ENCODE peak calls at places on chromosomes 13 and 19, in eight cellular contexts. I is transverse colon, C is NB4, R is tibial nerve, A is A549, V is spleen, N is body of pancreas, T is GM12892. O is an unnamed sample.

GRCh38 chr13:73399347-73400216 is 340.8 kb downstream of the KLF5 start:
- DNase-seq in I (peak; percentile 63), T (no peak), R (no peak), A (no peak), C (no peak), V (no peak), N (peak; percentile 8), O (no peak)

GRCh38 chr19:40601061-40601973 is at the start of gene LTBP4:
- DNase-seq in N (peak; percentile 58), R (no peak), C (no peak), I (peak; percentile 70), T (no peak), A (no peak), V (peak; percentile 82), O (no peak)

GRCh38 chr13:113216165-113217056 is 7.0 kb downstream of the CUL4A start:
- DNase-seq in C (no peak), R (no peak), A (no peak), N (peak; percentile 76), T (no peak), V (peak; percentile 29), I (peak; percentile 26), O (peak; percentile 80)

GRCh38 chr19:57099199-57099661 is 20.6 kb upstream of the USP29 start:
- DNase-seq in N (peak; percentile 59), A (peak; percentile 33), C (peak; percentile 57), T (no peak), V (peak; percentile 86), I (peak; percentile 46), R (no peak), O (peak; percentile 94)

GRCh38 chr19:8208119-8208709 is 956 bp upstream of the CERS4 start:
- DNase-seq in A (no peak), T (no peak), N (peak; percentile 74), V (no peak), I (no peak), C (peak; percentile 54), R (no peak), O (no peak)

GRCh38 chr13:26585136-26585535 is 27.7 kb downstream of the WASF3 start:
- DNase-seq in T (no peak), C (no peak), A (no peak), R (no peak), I (no peak), N (no peak), V (no peak), O (no peak)

GRCh38 chr19:49142866-49143335 is 12.3 kb downstream of the HRC start:
- DNase-seq in C (no peak), I (peak; percentile 91), R (no peak), N (peak; percentile 93), T (no peak), A (peak; percentile 99), V (peak; percentile 88), O (peak; percentile 88)

GRCh38 chr19:5115771-5116202 is 146.9 kb downstream of the KDM4B start:
- DNase-seq in N (no peak), A (no peak), R (no peak), T (no peak), I (no peak), V (no peak), C (no peak), O (no peak)

GRCh38 chr13:72504026-72504925 is 223.2 kb downstream of the MZT1 start:
- DNase-seq in V (no peak), R (no peak), A (no peak), I (no peak), T (no peak), N (no peak), C (no peak), O (no peak)

GRCh38 chr13:48975101-48975925 is at the start of gene FNDC3A:
- DNase-seq in R (no peak), A (peak; percentile 44), I (peak; percentile 49), C (peak; percentile 91), V (peak; percentile 96), T (peak; percentile 64), N (peak; percentile 79), O (peak; percentile 31)
- TF ChIP-seq POLR2A in R (peak; percentile 62), A (no peak), I (peak; percentile 8), C (peak; percentile 70), V (no peak), T (no peak), N (peak; percentile 29), O (no peak)

GRCh38 chr19:18284710-18285430 is 3.4 kb upstream of the JUND start:
- DNase-seq in N (no peak), T (no peak), A (no peak), R (no peak), I (no peak), C (no peak), V (peak; percentile 79), O (no peak)
- TF ChIP-seq POLR2A in N (no peak), T (no peak), A (no peak), R (no peak), I (no peak), C (no peak), V (no peak), O (no peak)

GRCh38 chr19:50657672-50658437 is 8.6 kb downstream of the C19orf81 start:
- DNase-seq in V (peak; percentile 83), N (peak; percentile 91), A (peak; percentile 97), C (peak; percentile 99), T (no peak), I (peak; percentile 68), R (peak; percentile 46), O (peak; percentile 95)
- TF ChIP-seq POLR2A in V (no peak), N (no peak), A (peak; percentile 84), C (peak; percentile 63), T (no peak), I (no peak), R (no peak), O (peak; percentile 73)

DNA sequence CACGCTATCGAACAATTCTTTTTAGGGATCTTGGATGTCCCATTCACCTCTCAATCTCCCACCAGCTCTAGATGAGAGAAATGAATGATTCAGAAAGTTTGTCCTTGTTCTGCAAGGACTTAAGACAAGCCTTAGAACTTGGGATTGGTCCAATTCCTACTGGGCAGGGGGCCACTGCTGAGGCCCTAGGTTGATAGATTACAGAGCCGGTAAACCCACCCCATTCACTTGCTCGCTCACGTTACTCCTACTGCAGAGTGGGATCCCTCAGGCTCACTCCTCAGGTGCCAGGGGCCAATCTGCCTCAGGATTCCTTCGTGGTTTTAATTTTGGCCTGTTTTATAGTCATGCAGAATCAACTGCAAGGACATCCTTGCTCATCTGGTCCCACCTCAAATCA is 59.0 kb downstream of the SERP2 start:
- DNase-seq in C (no peak), R (no peak), N (no peak), V (no peak), I (no peak), T (no peak), A (no peak), O (no peak)
- TF ChIP-seq POLR2A in C (no peak), R (no peak), N (no peak), V (no peak), I (no peak), T (no peak), A (peak; percentile 29), O (no peak)

GRCh38 chr19:18274303-18274775 is at the start of gene IQCN:
- DNase-seq in A (peak; percentile 53), I (peak; percentile 66), N (peak; percentile 51), R (no peak), T (no peak), C (peak; percentile 62), V (no peak), O (no peak)

GRCh38 chr19:18273566-18274302 is 518 bp downstream of the IQCN start:
- DNase-seq in R (no peak), N (no peak), V (no peak), C (no peak), T (no peak), I (no peak), A (no peak), O (no peak)

GRCh38 chr19:18278521-18279265 is 2.7 kb downstream of the JUND start:
- DNase-seq in V (peak; percentile 81), I (peak; percentile 55), R (no peak), T (no peak), C (peak; percentile 45), N (peak; percentile 60), A (no peak), O (no peak)

GRCh38 chr19:18271433-18271841 is 2.8 kb downstream of the IQCN start:
- DNase-seq in A (no peak), I (no peak), C (no peak), N (no peak), T (no peak), V (no peak), R (no peak), O (no peak)

DNA sequence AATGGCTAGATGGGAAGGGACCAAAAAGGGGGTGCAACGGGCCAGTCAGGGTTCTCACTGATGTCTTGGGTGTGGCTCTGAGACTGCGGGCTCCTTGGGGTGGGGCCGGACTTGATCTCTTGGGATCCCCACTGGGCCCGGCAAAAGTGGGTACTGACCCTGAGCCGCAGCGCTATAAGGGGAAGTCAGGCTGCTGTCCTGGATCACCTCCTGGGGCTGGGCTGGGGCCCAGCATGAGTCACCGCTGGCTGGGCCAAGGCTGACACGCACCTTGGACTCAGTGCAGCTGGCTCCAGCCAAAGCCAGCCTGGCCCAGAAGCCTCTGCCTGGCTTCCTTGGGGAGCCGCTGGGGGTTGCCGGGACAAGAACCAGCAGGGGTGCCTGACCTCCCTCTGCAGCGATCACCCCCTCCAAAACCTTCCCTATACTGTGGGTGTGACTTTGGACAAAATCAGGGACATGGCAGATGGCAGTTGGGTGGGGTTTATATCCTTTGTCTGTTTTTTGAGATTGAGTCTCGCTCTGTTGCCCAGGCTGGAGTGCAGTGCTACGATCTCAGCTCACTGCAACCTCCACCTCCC is 614 bp upstream of the IQCN start:
- DNase-seq in N (peak; percentile 95), A (peak; percentile 72), V (peak; percentile 83), R (peak; percentile 76), I (peak; percentile 92), T (no peak), C (peak; percentile 92), O (peak; percentile 92)
- TF ChIP-seq POLR2A in N (peak; percentile 32), A (no peak), V (no peak), R (no peak), I (peak; percentile 51), T (no peak), C (no peak), O (no peak)